ENCODE peak calls at places on chromosomes 12 and 14, in five cellular contexts. F is brain microvascular endothelial cell, U is GM10248, P is esophagus muscularis mucosa, A is uterus. Y is an unnamed sample.
A peak's percentile ranks its signal among the peaks of the same experiment; 100 is the strongest.

GRCh38 chr14:59356783-59357182 is 108.4 kb downstream of the GPR135 start:
- DNase-seq in F (no peak), U (peak; percentile 35), P (no peak), A (no peak), Y (no peak)

GRCh38 chr12:53048033-53048779 is 1.7 kb upstream of the TNS2 start:
- DNase-seq in F (no peak), U (no peak), P (no peak), A (peak; percentile 71), Y (no peak)

GRCh38 chr12:120750806-120751205 is 25.2 kb downstream of the ACADS start:
- DNase-seq in F (no peak), U (no peak), P (no peak), A (no peak), Y (no peak)

GRCh38 chr12:83527700-83528281 is 841.1 kb downstream of the TMTC2 start:
- DNase-seq in F (no peak), U (no peak), P (no peak), A (no peak), Y (no peak)

GRCh38 chr14:50087350-50088116 is 28.8 kb downstream of the VCPKMT start:
- DNase-seq in F (no peak), U (peak; percentile 30), P (no peak), A (no peak), Y (no peak)

GRCh38 chr12:42119085-42119633 is 25.5 kb downstream of the GXYLT1 start:
- DNase-seq in F (peak; percentile 63), U (no peak), P (no peak), A (no peak), Y (peak; percentile 74)

GRCh38 chr12:52559979-52560378 is 7.0 kb upstream of the KRT71 start:
- DNase-seq in F (no peak), U (no peak), P (no peak), A (no peak), Y (no peak)

GRCh38 chr14:67413806-67414769 is 2.1 kb upstream of the PLEK2 start:
- DNase-seq in F (peak; percentile 85), U (no peak), P (no peak), A (no peak), Y (peak; percentile 77)

GRCh38 chr12:41264281-41264680 is 76.2 kb downstream of the PDZRN4 start:
- DNase-seq in F (no peak), U (peak; percentile 13), P (no peak), A (no peak), Y (no peak)

GRCh38 chr12:117470804-117471203 is 109.4 kb upstream of the NOS1 start:
- DNase-seq in F (no peak), U (no peak), P (no peak), A (no peak), Y (no peak)
- TF ChIP-seq CTCF in F (peak; percentile 46), U (no peak), P (no peak), A (no peak), Y (peak; percentile 55)

GRCh38 chr12:14716848-14717444 is 20.5 kb upstream of the GUCY2C start:
- DNase-seq in F (peak; percentile 47), U (peak; percentile 59), P (no peak), A (no peak), Y (peak; percentile 30)
- TF ChIP-seq CTCF in F (peak; percentile 79), U (peak; percentile 49), P (peak; percentile 20), A (no peak), Y (peak; percentile 79)

GRCh38 chr12:69544087-69544486 is 41.2 kb upstream of the CCT2 start:
- DNase-seq in F (no peak), U (no peak), P (no peak), A (no peak), Y (no peak)

GRCh38 chr12:69545081-69545480 is 40.2 kb upstream of the CCT2 start:
- DNase-seq in F (no peak), U (no peak), P (no peak), A (no peak), Y (no peak)

GRCh38 chr12:69540606-69541386 is 44.5 kb upstream of the CCT2 start:
- DNase-seq in F (peak; percentile 39), U (no peak), P (no peak), A (no peak), Y (peak; percentile 92)
- TF ChIP-seq CTCF in F (no peak), U (no peak), P (no peak), A (no peak), Y (peak; percentile 54)

GRCh38 chr12:66627988-66628317 is 50.9 kb downstream of the GRIP1 start:
- DNase-seq in F (no peak), U (no peak), P (no peak), A (no peak), Y (no peak)
- TF ChIP-seq CTCF in F (no peak), U (no peak), P (no peak), A (no peak), Y (no peak)

GRCh38 chr14:53954551-53955233 is 1.9 kb downstream of the BMP4 start:
- DNase-seq in F (peak; percentile 10), U (no peak), P (no peak), A (peak; percentile 28), Y (no peak)
- TF ChIP-seq CTCF in F (no peak), U (peak; percentile 25), P (no peak), A (no peak), Y (no peak)

GRCh38 chr14:90571149-90571548 is 174.3 kb downstream of the CALM1 start:
- DNase-seq in F (no peak), U (no peak), P (no peak), A (no peak), Y (no peak)
- TF ChIP-seq CTCF in F (no peak), U (no peak), P (no peak), A (no peak), Y (peak; percentile 15)

DNA sequence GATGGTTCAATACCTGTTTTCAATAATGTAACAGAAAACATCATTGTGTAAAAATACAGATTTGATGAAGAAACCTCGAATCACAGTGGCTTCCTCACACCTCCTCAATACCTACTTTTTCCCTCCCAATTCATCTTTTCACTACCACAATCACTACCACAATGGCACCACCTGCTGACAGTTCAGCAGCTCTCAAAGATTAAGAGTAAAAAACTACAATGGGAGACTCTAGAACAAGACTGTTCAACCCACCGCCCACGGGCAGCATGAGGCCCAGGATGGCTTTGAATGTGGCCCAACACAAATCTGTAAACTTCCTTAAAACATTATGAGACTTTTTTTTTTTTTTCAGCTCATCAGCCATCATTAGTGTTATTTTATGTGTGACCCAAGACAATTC is 15.2 kb downstream of the MED6 start:
- DNase-seq in F (no peak), U (no peak), P (no peak), A (no peak), Y (peak; percentile 16)
- TF ChIP-seq CTCF in F (peak; percentile 46), U (peak; percentile 34), P (no peak), A (no peak), Y (peak; percentile 55)

GRCh38 chr12:75964150-75964549 is 67.4 kb downstream of the PHLDA1 start:
- DNase-seq in F (no peak), U (peak; percentile 26), P (no peak), A (no peak), Y (no peak)

GRCh38 chr12:75960954-75961661 is 70.5 kb downstream of the PHLDA1 start:
- DNase-seq in F (no peak), U (no peak), P (no peak), A (no peak), Y (no peak)

GRCh38 chr12:75959506-75959905 is 72.1 kb downstream of the PHLDA1 start:
- DNase-seq in F (no peak), U (no peak), P (no peak), A (no peak), Y (peak; percentile 67)

GRCh38 chr12:75960086-75960910 is 71.3 kb downstream of the PHLDA1 start:
- DNase-seq in F (no peak), U (peak; percentile 32), P (no peak), A (no peak), Y (peak; percentile 31)

GRCh38 chr12:75961878-75962277 is 69.7 kb downstream of the PHLDA1 start:
- DNase-seq in F (no peak), U (no peak), P (no peak), A (no peak), Y (no peak)
- TF ChIP-seq CTCF in F (no peak), U (no peak), P (no peak), A (no peak), Y (no peak)